ENCODE peak calls at places on chromosomes 13 and 19, in nine cellular contexts. G, E, H, V, X, Z, Y, T and M are unnamed samples.
A peak's percentile ranks its signal among the peaks of the same experiment; 100 is the strongest.

GRCh38 chr19:17865364-17866311 is 5.9 kb downstream of the RPL18A start:
- ATAC-seq in Y (peak; percentile 21), H (no peak), G (peak; percentile 10), V (no peak), T (peak; percentile 11), Z (no peak), X (peak; percentile 73), E (peak; percentile 77), M (no peak)

GRCh38 chr13:75788494-75788991 is 152.4 kb downstream of the LMO7 start:
- ATAC-seq in H (no peak), G (no peak), Z (no peak), T (no peak), X (peak; percentile 43), V (no peak), E (peak; percentile 82), Y (no peak), M (no peak)

GRCh38 chr19:53868892-53869804 is 1.5 kb downstream of the MYADM start:
- ATAC-seq in E (peak; percentile 72), T (peak; percentile 65), H (peak; percentile 68), G (peak; percentile 55), V (peak; percentile 32), Y (peak; percentile 72), X (peak; percentile 62), Z (peak; percentile 36), M (peak; percentile 73)

GRCh38 chr13:29907670-29908069 is 57.3 kb upstream of the UBL3 start:
- ATAC-seq in Z (no peak), T (no peak), V (no peak), Y (no peak), X (no peak), H (no peak), E (no peak), G (no peak), M (no peak)

GRCh38 chr13:24863748-24864540 is 100.0 kb downstream of the RNF17 start:
- ATAC-seq in G (no peak), V (no peak), T (no peak), Y (peak; percentile 53), E (peak; percentile 29), X (no peak), Z (no peak), H (no peak), M (no peak)

GRCh38 chr19:55640043-55640576 is 692 bp upstream of the ZNF580 start:
- ATAC-seq in E (peak; percentile 37), H (peak; percentile 50), V (peak; percentile 5), G (peak; percentile 6), Y (peak; percentile 48), Z (peak; percentile 28), T (peak; percentile 28), X (peak; percentile 47), M (peak; percentile 26)

GRCh38 chr13:46753137-46753536 is 43.8 kb downstream of the ESD start:
- ATAC-seq in H (no peak), T (no peak), V (no peak), G (no peak), Z (no peak), X (no peak), E (no peak), Y (no peak), M (no peak)

GRCh38 chr19:16435999-16436650 is 35.6 kb downstream of the EPS15L1 start:
- ATAC-seq in G (peak; percentile 87), V (peak; percentile 56), T (no peak), X (no peak), E (peak; percentile 39), Y (peak; percentile 86), Z (no peak), H (no peak), M (no peak)

GRCh38 chr13:67372868-67373464 is 142.8 kb upstream of the PCDH9 start:
- ATAC-seq in Z (no peak), G (no peak), E (no peak), H (no peak), V (no peak), T (no peak), X (no peak), Y (no peak), M (no peak)

GRCh38 chr13:67136157-67136556 is 94.0 kb downstream of the PCDH9 start:
- ATAC-seq in V (no peak), Y (no peak), H (no peak), X (peak; percentile 81), G (no peak), E (peak; percentile 81), Z (no peak), T (no peak), M (no peak)

GRCh38 chr19:5987077-5987818 is 9.3 kb upstream of the RANBP3 start:
- ATAC-seq in H (peak; percentile 79), V (peak; percentile 61), T (peak; percentile 57), E (peak; percentile 86), Z (peak; percentile 66), Y (peak; percentile 61), X (peak; percentile 74), G (peak; percentile 52), M (peak; percentile 44)

GRCh38 chr13:35354305-35354704 is 122.2 kb downstream of the MAB21L1 start:
- ATAC-seq in X (no peak), V (no peak), E (no peak), G (no peak), T (no peak), Y (no peak), Z (no peak), H (no peak), M (no peak)

GRCh38 chr13:39132286-39132685 is 94.0 kb downstream of the NHLRC3 start:
- ATAC-seq in Y (no peak), X (no peak), H (no peak), E (no peak), G (no peak), V (no peak), T (no peak), Z (no peak), M (no peak)

GRCh38 chr19:4987692-4988370 is 18.9 kb downstream of the KDM4B start:
- ATAC-seq in G (no peak), V (no peak), H (no peak), X (no peak), E (no peak), Y (no peak), Z (no peak), T (no peak), M (no peak)

GRCh38 chr19:36417752-36418286 is 625 bp downstream of the ZFP82 start:
- ATAC-seq in X (no peak), E (no peak), Z (no peak), V (no peak), G (peak; percentile 6), T (no peak), Y (no peak), H (no peak), M (no peak)

GRCh38 chr13:109593230-109593629 is 193.2 kb downstream of the IRS2 start:
- ATAC-seq in Y (no peak), E (no peak), G (no peak), T (no peak), H (no peak), V (no peak), Z (no peak), X (no peak), M (no peak)

GRCh38 chr13:91493442-91493841 is 95.0 kb downstream of the GPC5 start:
- ATAC-seq in T (no peak), X (no peak), E (no peak), H (no peak), Z (no peak), V (no peak), G (no peak), Y (no peak), M (no peak)

GRCh38 chr13:28684257-28684656 is 25.3 kb downstream of the POMP start:
- ATAC-seq in Y (peak; percentile 36), Z (no peak), T (peak; percentile 15), H (peak; percentile 36), X (no peak), V (no peak), G (no peak), E (peak; percentile 46), M (no peak)